ENCODE peak calls at places on chromosomes 6 and 20, in ten cellular contexts. V, E, P, W, J, Y, K, L, H and Q are unnamed samples.

GRCh38 chr6:143804835-143805239 is 38.3 kb upstream of the LTV1 start:
- DNase-seq in V (no peak), E (no peak), P (no peak), W (no peak), J (no peak), Y (no peak), K (no peak), L (no peak), H (no peak), Q (no peak)

GRCh38 chr6:133512410-133513016 is 271.4 kb downstream of the EYA4 start:
- DNase-seq in V (no peak), E (no peak), P (no peak), W (peak), J (no peak), Y (peak), K (peak), L (peak), H (peak), Q (no peak)

GRCh38 chr6:167510648-167511047 is 185.8 kb downstream of the TTLL2 start:
- DNase-seq in V (no peak), E (no peak), P (no peak), W (no peak), J (no peak), Y (no peak), K (no peak), L (no peak), H (no peak), Q (no peak)

GRCh38 chr6:26383624-26384417 is 913 bp downstream of the BTN2A2 start:
- DNase-seq in V (no peak), E (no peak), P (peak), W (no peak), J (no peak), Y (no peak), K (peak), L (peak), H (peak), Q (peak)

GRCh38 chr6:161353208-161353613 is 79.3 kb upstream of the AGPAT4 start:
- DNase-seq in V (no peak), E (no peak), P (no peak), W (no peak), J (no peak), Y (peak), K (peak), L (peak), H (peak), Q (no peak)

GRCh38 chr6:138965971-138966370 is 22.1 kb downstream of the REPS1 start:
- DNase-seq in V (no peak), E (no peak), P (no peak), W (no peak), J (no peak), Y (no peak), K (no peak), L (no peak), H (no peak), Q (no peak)

GRCh38 chr6:131949615-131949908 is 1.6 kb downstream of the CCN2 start:
- DNase-seq in V (no peak), E (no peak), P (no peak), W (no peak), J (no peak), Y (no peak), K (no peak), L (no peak), H (no peak), Q (no peak)

GRCh38 chr20:63234693-63235398 is 859 bp upstream of the BIRC7 start:
- DNase-seq in V (no peak), E (no peak), P (no peak), W (no peak), J (no peak), Y (no peak), K (peak), L (peak), H (peak), Q (no peak)

GRCh38 chr6:147904416-147904815 is 395.9 kb downstream of the SAMD5 start:
- DNase-seq in V (no peak), E (no peak), P (no peak), W (no peak), J (no peak), Y (no peak), K (no peak), L (no peak), H (no peak), Q (no peak)

GRCh38 chr6:62775427-62776022 is 435.7 kb upstream of the FKBP1C start:
- DNase-seq in V (no peak), E (no peak), P (no peak), W (no peak), J (no peak), Y (peak), K (peak), L (no peak), H (peak), Q (no peak)

GRCh38 chr6:116536216-116536621 is 9.3 kb downstream of the TRAPPC3L start:
- DNase-seq in V (no peak), E (peak), P (no peak), W (peak), J (no peak), Y (peak), K (peak), L (peak), H (peak), Q (no peak)

GRCh38 chr6:101921829-101922450 is 528.4 kb downstream of the GRIK2 start:
- DNase-seq in V (no peak), E (no peak), P (no peak), W (no peak), J (no peak), Y (no peak), K (no peak), L (no peak), H (no peak), Q (no peak)

GRCh38 chr6:20008081-20008480 is 170.9 kb downstream of the ID4 start:
- DNase-seq in V (no peak), E (no peak), P (no peak), W (no peak), J (no peak), Y (no peak), K (no peak), L (no peak), H (no peak), Q (no peak)

GRCh38 chr6:141491684-141492083 is 641.0 kb upstream of the GJE1 start:
- DNase-seq in V (no peak), E (no peak), P (no peak), W (no peak), J (no peak), Y (no peak), K (no peak), L (no peak), H (no peak), Q (no peak)

GRCh38 chr20:42945595-42945994 is 244.1 kb downstream of the PTPRT start:
- DNase-seq in V (no peak), E (no peak), P (no peak), W (no peak), J (no peak), Y (no peak), K (no peak), L (no peak), H (no peak), Q (no peak)

GRCh38 chr20:2757001-2757400 is 43.4 kb downstream of the CPXM1 start:
- DNase-seq in V (no peak), E (no peak), P (no peak), W (no peak), J (no peak), Y (no peak), K (no peak), L (no peak), H (no peak), Q (no peak)

GRCh38 chr20:19688031-19688806 is 69.8 kb upstream of the RIN2 start:
- DNase-seq in V (peak), E (no peak), P (peak), W (peak), J (peak), Y (peak), K (peak), L (peak), H (peak), Q (no peak)

GRCh38 chr6:64807785-64808184 is 899.2 kb downstream of the EYS start:
- DNase-seq in V (no peak), E (no peak), P (no peak), W (no peak), J (no peak), Y (no peak), K (no peak), L (no peak), H (no peak), Q (no peak)

GRCh38 chr6:42569102-42570028 is 5.5 kb downstream of the UBR2 start:
- DNase-seq in V (no peak), E (no peak), P (no peak), W (no peak), J (peak), Y (no peak), K (peak), L (no peak), H (no peak), Q (no peak)

GRCh38 chr6:90136176-90136575 is 160.5 kb downstream of the BACH2 start:
- DNase-seq in V (no peak), E (no peak), P (no peak), W (no peak), J (no peak), Y (no peak), K (no peak), L (no peak), H (no peak), Q (no peak)

GRCh38 chr20:33419140-33419974 is 18.0 kb upstream of the CDK5RAP1 start:
- DNase-seq in V (peak), E (no peak), P (no peak), W (no peak), J (no peak), Y (no peak), K (no peak), L (no peak), H (peak), Q (no peak)

GRCh38 chr20:1388253-1388652 is 4.6 kb downstream of the FKBP1A start:
- DNase-seq in V (no peak), E (no peak), P (no peak), W (no peak), J (no peak), Y (no peak), K (no peak), L (no peak), H (no peak), Q (no peak)

GRCh38 chr6:33885121-33886057 is 81.6 kb upstream of the MLN start:
- DNase-seq in V (peak), E (no peak), P (no peak), W (no peak), J (no peak), Y (peak), K (peak), L (no peak), H (peak), Q (no peak)

GRCh38 chr6:71383891-71384489 is 95.4 kb downstream of the OGFRL1 start:
- DNase-seq in V (no peak), E (no peak), P (no peak), W (peak), J (no peak), Y (peak), K (no peak), L (peak), H (peak), Q (no peak)

GRCh38 chr6:124459268-124459667 is 503.0 kb upstream of the RNF217 start:
- DNase-seq in V (no peak), E (no peak), P (no peak), W (no peak), J (no peak), Y (no peak), K (no peak), L (no peak), H (no peak), Q (no peak)

GRCh38 chr6:3152689-3153088 is 4.7 kb downstream of the TUBB2A start:
- DNase-seq in V (no peak), E (no peak), P (no peak), W (no peak), J (no peak), Y (no peak), K (no peak), L (no peak), H (no peak), Q (no peak)

GRCh38 chr6:3151705-3152104 is 5.6 kb downstream of the TUBB2A start:
- DNase-seq in V (no peak), E (no peak), P (no peak), W (no peak), J (no peak), Y (no peak), K (no peak), L (no peak), H (no peak), Q (no peak)

GRCh38 chr6:3144571-3144970 is 12.8 kb downstream of the TUBB2A start:
- DNase-seq in V (no peak), E (no peak), P (no peak), W (no peak), J (no peak), Y (no peak), K (no peak), L (no peak), H (no peak), Q (no peak)

DNA sequence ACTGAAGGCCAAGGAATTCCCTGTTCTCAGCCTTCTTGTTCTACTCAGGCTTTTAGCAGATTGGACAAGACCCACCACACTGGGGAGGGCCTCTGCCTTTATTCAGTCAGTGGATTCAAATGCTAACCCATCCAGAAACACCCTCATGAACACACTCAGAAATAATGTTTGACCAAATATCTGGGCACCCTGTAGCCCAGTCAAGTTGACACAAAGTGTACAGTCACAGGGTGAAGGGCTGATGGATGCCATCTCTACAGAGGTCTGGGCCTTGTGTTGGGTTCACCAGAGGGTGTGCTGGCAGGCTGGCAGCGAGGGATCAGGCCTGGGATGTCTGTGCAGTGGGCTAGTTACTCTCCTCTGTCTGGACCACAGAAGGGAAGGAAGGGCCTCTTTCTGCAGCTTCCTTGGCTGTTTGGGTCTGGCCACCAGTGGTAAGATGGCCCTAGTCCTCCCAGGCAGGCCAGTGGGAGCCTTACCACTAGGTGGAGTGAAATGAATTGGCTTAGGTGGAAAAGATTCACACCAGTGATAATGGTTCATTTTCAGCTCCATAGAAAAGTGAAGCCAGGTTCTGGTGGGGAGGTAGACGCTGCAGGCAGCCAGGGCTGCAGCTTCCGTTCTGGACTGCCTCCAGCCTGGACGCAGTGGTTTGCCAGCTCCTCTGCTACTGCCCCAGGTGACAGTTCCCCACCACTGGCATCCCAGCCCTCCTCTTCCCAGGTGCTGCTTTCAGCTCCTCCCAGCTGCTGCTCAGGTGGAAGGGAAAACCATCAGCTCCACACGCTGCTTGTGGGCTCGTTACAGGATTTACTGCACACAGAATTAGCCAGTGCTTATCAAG is 9.2 kb downstream of the TUBB2A start:
- DNase-seq in V (no peak), E (no peak), P (no peak), W (no peak), J (no peak), Y (no peak), K (no peak), L (no peak), H (no peak), Q (no peak)
- TF ChIP-seq CTCF in V (no peak), E (no peak), P (no peak), W (no peak), J (no peak), Y (peak), K (peak), L (no peak), H (no peak), Q (no peak)

GRCh38 chr20:47311211-47311610 is 45.3 kb downstream of the ZMYND8 start:
- DNase-seq in V (no peak), E (no peak), P (no peak), W (no peak), J (no peak), Y (no peak), K (no peak), L (no peak), H (no peak), Q (no peak)

GRCh38 chr20:47314647-47315338 is 41.7 kb downstream of the ZMYND8 start:
- DNase-seq in V (no peak), E (no peak), P (no peak), W (no peak), J (no peak), Y (no peak), K (no peak), L (no peak), H (no peak), Q (no peak)

GRCh38 chr20:47309806-47310426 is 46.6 kb downstream of the ZMYND8 start:
- DNase-seq in V (no peak), E (no peak), P (no peak), W (no peak), J (no peak), Y (no peak), K (no peak), L (no peak), H (no peak), Q (no peak)

GRCh38 chr20:47310729-47311128 is 45.8 kb downstream of the ZMYND8 start:
- DNase-seq in V (no peak), E (no peak), P (no peak), W (no peak), J (no peak), Y (no peak), K (no peak), L (no peak), H (no peak), Q (no peak)

DNA sequence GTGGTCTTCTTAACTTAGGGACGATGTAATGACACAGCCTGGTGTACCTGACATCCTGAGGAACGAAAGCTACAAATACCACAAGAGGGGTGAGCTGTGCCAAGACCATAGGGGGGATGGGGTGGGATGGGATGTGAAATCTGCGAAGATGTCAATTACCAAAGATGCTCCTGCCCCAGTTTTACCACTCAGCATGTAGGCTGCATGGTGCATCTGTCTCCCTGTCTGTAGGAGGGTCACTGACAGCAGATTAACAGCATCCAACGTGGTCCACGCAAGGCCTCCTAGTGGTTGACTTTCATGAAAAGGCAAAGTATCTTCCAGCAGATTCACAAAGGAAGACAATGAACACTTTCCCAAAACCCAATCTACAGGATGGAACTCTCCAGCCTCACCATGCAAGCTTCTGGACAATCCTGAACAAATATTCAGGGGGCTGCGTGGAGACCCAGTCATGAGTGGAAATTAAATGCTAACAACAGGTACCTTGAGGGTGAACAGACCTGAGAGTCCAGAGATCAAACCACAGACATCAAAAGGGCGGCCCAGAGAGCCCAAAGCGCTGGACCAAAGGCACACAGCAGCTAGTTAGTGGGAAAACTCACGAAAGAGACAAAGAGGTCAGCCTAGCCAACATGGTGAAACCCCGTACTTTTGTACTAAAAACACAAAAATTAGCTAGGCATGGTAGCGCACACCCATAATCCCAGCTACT is 44.4 kb downstream of the ZMYND8 start:
- DNase-seq in V (no peak), E (no peak), P (no peak), W (no peak), J (no peak), Y (no peak), K (no peak), L (no peak), H (no peak), Q (no peak)
- TF ChIP-seq CTCF in V (no peak), E (no peak), P (no peak), W (no peak), J (no peak), Y (no peak), K (no peak), L (no peak), H (no peak), Q (no peak)

GRCh38 chr6:168815229-168815628 is 374.2 kb downstream of the SMOC2 start:
- DNase-seq in V (no peak), E (no peak), P (no peak), W (no peak), J (no peak), Y (peak), K (no peak), L (no peak), H (no peak), Q (no peak)
- TF ChIP-seq CTCF in V (peak), E (no peak), P (no peak), W (peak), J (no peak), Y (no peak), K (no peak), L (peak), H (no peak), Q (peak)

GRCh38 chr6:13049666-13050254 is 278.6 kb downstream of the TBC1D7 start:
- DNase-seq in V (no peak), E (no peak), P (no peak), W (no peak), J (no peak), Y (no peak), K (no peak), L (no peak), H (no peak), Q (no peak)
- TF ChIP-seq CTCF in V (no peak), E (no peak), P (no peak), W (no peak), J (no peak), Y (no peak), K (peak), L (no peak), H (no peak), Q (no peak)

DNA sequence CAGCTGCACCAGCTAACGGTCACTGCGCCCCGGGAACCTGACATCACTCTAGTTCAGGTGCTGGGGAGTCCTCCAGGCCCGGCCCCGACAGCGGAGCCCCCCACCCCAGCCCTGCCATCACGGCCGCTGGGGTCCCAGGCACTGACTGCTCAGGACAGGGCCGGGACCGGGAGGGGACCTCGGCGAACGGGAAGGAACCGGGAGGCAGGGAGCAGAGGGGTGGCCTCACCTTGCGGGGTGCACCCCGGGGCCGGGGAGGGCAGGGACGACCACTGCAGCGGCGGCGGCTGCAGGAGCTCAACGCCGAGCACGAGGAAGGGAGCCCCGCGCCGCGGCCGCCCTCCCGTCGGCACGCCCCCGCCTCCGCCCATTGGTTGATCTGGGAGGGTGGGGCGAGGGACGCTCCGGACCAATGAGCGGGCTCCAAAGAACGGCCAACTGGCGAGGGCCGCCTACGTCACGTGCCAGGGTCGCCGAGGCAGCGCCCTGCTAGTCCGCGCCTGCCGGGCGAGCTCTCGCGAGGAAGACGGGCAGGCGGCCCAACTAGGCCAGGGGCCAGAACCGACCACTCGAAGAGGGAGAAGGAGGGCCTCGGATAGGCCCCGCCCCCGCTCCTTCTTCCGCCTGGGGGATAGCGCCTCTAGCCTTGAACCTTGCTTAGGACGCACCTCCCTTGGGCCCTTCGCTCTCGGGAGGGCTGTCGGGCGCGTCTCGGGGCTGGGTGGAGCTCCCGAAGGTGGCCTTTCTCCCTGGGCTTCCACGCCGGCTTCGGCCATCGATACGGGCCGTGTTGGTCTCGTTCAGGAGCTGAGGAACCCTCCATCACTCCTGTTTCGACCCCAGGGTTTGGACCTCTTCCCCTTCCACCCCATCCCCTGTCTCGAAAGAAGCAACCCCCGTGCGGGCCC is at the start of gene ADISSP:
- DNase-seq in V (peak), E (peak), P (peak), W (peak), J (peak), Y (peak), K (peak), L (peak), H (peak), Q (peak)
- TF ChIP-seq CTCF in V (peak), E (no peak), P (no peak), W (no peak), J (peak), Y (no peak), K (no peak), L (no peak), H (peak), Q (no peak)